ENCODE peak calls at places on chromosomes 2 and 18, in nine cellular contexts. L, I, B, U, M, N, P, E and R are unnamed samples. For H3K27me3, the result is how much of the 10 kb centered on the place peaks cover.

GRCh38 chr2:3780477-3781402 is 77.4 kb downstream of the DCDC2C start:
- DNase-seq in L (no peak), I (peak), B (peak), U (peak), M (no peak), N (no peak), P (peak), E (no peak), R (peak)

GRCh38 chr18:59502899-59503245 is 143.8 kb upstream of the LMAN1 start:
- DNase-seq in L (no peak), I (no peak), B (no peak), U (no peak), M (no peak), N (no peak), P (no peak), E (no peak), R (no peak)

GRCh38 chr18:10950080-10950875 is 199.1 kb downstream of the PIEZO2 start:
- DNase-seq in L (no peak), I (no peak), B (no peak), U (no peak), M (no peak), N (no peak), P (no peak), E (no peak), R (no peak)

GRCh38 chr2:104658149-104658839 is 195.6 kb upstream of the POU3F3 start:
- DNase-seq in L (no peak), I (peak), B (peak), U (no peak), M (no peak), N (no peak), P (peak), E (no peak), R (no peak)

GRCh38 chr2:218402491-218402901 is 2.8 kb downstream of the CTDSP1 start:
- DNase-seq in L (no peak), I (no peak), B (no peak), U (no peak), M (no peak), N (no peak), P (no peak), E (no peak), R (no peak)

GRCh38 chr2:214310319-214310718 is 100.5 kb upstream of the VWC2L start:
- DNase-seq in L (no peak), I (peak), B (no peak), U (no peak), M (no peak), N (no peak), P (no peak), E (peak), R (no peak)

GRCh38 chr2:111068435-111069058 is 52.2 kb upstream of the BCL2L11 start:
- DNase-seq in L (no peak), I (peak), B (no peak), U (no peak), M (peak), N (no peak), P (no peak), E (peak), R (no peak)

GRCh38 chr18:24503182-24503581 is 42.7 kb downstream of the HRH4 start:
- DNase-seq in L (no peak), I (no peak), B (no peak), U (no peak), M (no peak), N (no peak), P (no peak), E (no peak), R (no peak)

GRCh38 chr2:207571370-207571769 is 41.6 kb downstream of the CREB1 start:
- DNase-seq in L (no peak), I (no peak), B (no peak), U (no peak), M (no peak), N (no peak), P (no peak), E (no peak), R (no peak)

GRCh38 chr18:47558110-47558750 is 306.8 kb upstream of the SKOR2 start:
- DNase-seq in L (no peak), I (peak), B (no peak), U (no peak), M (no peak), N (no peak), P (no peak), E (no peak), R (peak)

GRCh38 chr2:68719912-68720311 is 14.7 kb upstream of the ARHGAP25 start:
- DNase-seq in L (no peak), I (no peak), B (no peak), U (no peak), M (no peak), N (no peak), P (no peak), E (no peak), R (no peak)

GRCh38 chr18:48797841-48798255 is 152.9 kb downstream of the SMAD7 start:
- DNase-seq in L (no peak), I (peak), B (no peak), U (peak), M (no peak), N (peak), P (peak), E (no peak), R (no peak)

GRCh38 chr18:70074091-70074490 is 126.4 kb upstream of the CD226 start:
- DNase-seq in L (no peak), I (no peak), B (no peak), U (no peak), M (no peak), N (no peak), P (no peak), E (no peak), R (no peak)

DNA sequence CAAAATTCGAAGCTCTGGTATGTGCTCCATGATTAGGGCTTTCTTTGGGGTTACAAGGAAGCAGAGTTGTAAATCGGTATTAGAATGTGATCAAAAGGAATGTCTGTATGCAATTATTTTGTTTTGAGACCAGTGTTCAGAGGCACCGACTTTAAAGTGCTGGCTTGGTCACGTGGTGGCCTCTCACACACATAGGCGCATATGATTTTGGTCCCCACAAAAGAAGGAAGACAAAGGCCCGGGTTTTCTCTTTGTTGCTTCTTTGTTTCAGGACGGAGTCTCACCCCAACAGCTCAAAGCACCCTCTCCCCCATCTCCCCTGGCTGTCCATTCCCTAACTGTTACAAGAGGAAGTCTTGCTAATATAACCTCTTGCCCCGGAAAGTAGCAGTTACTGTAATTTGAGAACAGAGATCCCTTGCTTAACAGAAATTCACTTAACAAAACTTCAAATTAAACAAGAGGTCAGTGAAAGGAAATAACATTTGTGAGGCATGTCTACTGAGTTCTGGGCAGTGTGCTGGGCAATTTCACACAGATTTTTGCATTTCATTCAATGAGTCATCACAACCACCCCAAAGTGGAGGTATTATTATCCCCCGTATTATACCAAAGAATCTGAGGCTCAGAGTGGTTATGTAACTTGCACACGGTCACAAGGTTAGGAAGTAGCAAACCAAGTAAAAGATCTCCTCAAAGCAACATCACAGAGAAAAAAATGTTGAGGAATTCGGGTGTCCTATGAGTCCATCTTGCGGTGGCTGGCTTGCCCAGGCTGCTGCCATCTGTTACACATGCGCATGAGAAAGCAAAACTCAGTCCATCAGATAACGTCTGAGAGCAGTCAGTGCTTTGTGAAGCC is 75.9 kb downstream of the SDC1 start:
- DNase-seq in L (no peak), I (no peak), B (no peak), U (no peak), M (peak), N (no peak), P (no peak), E (peak), R (no peak)
- H3K4me3 ChIP-seq in L (no peak), I (no peak), B (no peak), U (no peak), M (no peak), N (no peak), P (no peak), E (no peak), R (no peak)

GRCh38 chr2:38074775-38075435 is 1.0 kb downstream of the CYP1B1 start:
- DNase-seq in L (no peak), I (peak), B (peak), U (no peak), M (peak), N (no peak), P (no peak), E (no peak), R (peak)

GRCh38 chr2:38075436-38076249 is at the start of gene CYP1B1:
- DNase-seq in L (no peak), I (peak), B (peak), U (no peak), M (peak), N (no peak), P (no peak), E (peak), R (no peak)

GRCh38 chr2:38074047-38074774 is 1.7 kb downstream of the CYP1B1 start:
- DNase-seq in L (no peak), I (peak), B (peak), U (no peak), M (peak), N (no peak), P (no peak), E (no peak), R (peak)

GRCh38 chr2:38076250-38076709 is 329 bp upstream of the CYP1B1 start:
- DNase-seq in L (no peak), I (peak), B (peak), U (peak), M (peak), N (no peak), P (peak), E (peak), R (peak)

DNA sequence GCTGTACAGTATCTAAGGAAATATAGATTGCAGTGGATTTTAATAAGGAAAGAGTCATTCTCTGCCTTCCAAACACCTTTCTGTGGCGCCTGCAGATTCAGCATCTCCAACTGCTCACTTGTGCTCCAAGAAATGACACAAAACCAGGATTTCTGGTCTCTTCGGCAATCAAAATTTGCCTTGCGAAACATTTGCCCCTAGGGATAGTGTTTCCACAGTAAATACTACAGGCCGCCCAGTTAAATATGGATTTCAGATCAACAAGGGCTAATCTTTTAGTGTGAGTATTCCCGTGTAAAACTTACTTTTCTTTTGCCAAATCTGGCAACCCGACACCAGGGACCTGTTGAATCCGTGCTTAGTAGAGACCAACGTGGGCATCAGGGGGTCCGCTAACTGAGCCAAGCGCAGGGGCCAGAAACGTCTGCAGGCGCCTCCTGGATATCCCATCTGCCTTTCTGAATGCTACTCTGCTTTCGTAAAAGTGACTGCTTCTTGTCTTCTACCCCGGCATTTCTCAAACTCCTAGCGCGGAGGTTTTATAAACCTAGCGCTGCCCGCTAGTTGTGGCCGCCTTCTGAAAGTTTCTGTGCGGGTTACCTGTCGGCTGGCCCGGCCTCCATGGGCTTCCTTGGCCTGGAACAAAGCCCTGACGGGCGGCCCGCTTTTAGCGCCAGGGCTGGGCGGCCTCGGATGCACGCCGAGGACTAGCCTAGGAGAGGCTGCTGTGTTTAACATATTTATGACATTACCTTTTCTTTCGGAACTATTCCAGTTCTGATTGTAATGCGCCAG is 2.5 kb downstream of the CYP1B1 start:
- DNase-seq in L (no peak), I (peak), B (peak), U (no peak), M (peak), N (no peak), P (no peak), E (no peak), R (peak)
- H3K27me3 ChIP-seq in L (under half), I (under half), B (under half), U (under half), M (under half), N (under half), P (under half), E (under half), R (under half)

GRCh38 chr2:27973592-27973991 is 83.1 kb downstream of the BABAM2 start:
- DNase-seq in L (no peak), I (no peak), B (no peak), U (no peak), M (no peak), N (no peak), P (no peak), E (no peak), R (no peak)
- TF ChIP-seq CTCF in L (no peak), I (peak), B (no peak), U (no peak), M (no peak), N (no peak), P (no peak), E (peak), R (no peak)

GRCh38 chr2:36700311-36700710 is 3.8 kb downstream of the VIT start:
- DNase-seq in L (no peak), I (no peak), B (no peak), U (no peak), M (no peak), N (no peak), P (no peak), E (no peak), R (no peak)

GRCh38 chr2:36698978-36699377 is 2.5 kb downstream of the VIT start:
- DNase-seq in L (no peak), I (no peak), B (peak), U (no peak), M (no peak), N (no peak), P (no peak), E (no peak), R (no peak)

GRCh38 chr2:36695746-36696415 is 626 bp upstream of the VIT start:
- DNase-seq in L (no peak), I (peak), B (no peak), U (no peak), M (no peak), N (no peak), P (no peak), E (peak), R (no peak)

GRCh38 chr2:36696533-36696932 is at the start of gene VIT:
- DNase-seq in L (no peak), I (no peak), B (no peak), U (no peak), M (no peak), N (no peak), P (no peak), E (no peak), R (no peak)

DNA sequence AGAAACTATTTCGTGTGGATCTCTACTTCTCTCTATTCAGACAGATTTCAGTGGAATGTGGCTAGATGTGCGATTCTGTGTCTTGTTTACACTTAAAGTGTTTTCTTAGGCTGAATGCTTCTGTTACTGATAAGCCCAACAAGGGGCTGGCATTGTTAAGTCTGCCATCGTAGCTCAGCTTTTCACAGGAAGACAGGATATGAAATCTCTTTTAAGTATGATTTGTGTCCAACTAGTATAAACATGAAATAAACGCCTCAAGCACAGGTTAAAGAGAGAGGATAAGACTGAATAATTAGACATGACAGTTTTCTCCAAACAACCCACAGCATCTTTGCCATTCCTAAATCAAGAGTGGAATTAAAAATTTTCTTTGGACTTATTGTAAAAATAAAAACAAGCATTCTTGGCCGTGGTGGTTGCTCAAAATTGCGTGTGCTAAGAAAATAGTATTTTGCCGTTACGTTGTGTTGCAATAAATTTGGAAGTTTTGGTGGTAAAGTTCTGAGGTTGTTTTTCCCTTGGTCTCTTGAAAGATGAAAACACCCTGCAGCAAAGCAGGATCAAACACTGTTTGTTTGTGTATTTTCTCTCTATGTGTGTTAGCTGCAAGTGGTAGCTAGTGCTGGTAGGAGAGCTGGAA is 1.0 kb downstream of the VIT start:
- DNase-seq in L (no peak), I (no peak), B (no peak), U (no peak), M (no peak), N (no peak), P (no peak), E (no peak), R (no peak)
- H3K4me3 ChIP-seq in L (no peak), I (peak), B (peak), U (no peak), M (no peak), N (no peak), P (peak), E (peak), R (no peak)